ENCODE peak calls at places on chromosomes 16 and 17, in seven cellular contexts. S, U, O, D, C, K and V are unnamed samples.

GRCh38 chr17:40726919-40727318 is 23.4 kb upstream of the KRT24 start:
- DNase-seq in S (no peak), U (no peak), O (no peak), D (peak; percentile 49), C (no peak), K (peak; percentile 24), V (no peak)

GRCh38 chr17:33024688-33025486 is 33.2 kb downstream of the SPACA3 start:
- DNase-seq in S (no peak), U (no peak), O (no peak), D (no peak), C (no peak), K (no peak), V (no peak)

GRCh38 chr16:24999856-25000447 is 15.2 kb downstream of the ARHGAP17 start:
- DNase-seq in S (no peak), U (no peak), O (no peak), D (peak; percentile 39), C (no peak), K (peak; percentile 74), V (no peak)

GRCh38 chr17:1532836-1533602 is 16.6 kb upstream of the INPP5K start:
- DNase-seq in S (no peak), U (no peak), O (peak; percentile 53), D (no peak), C (no peak), K (peak; percentile 29), V (no peak)

GRCh38 chr17:7147772-7148171 is 31.4 kb downstream of the ASGR1 start:
- DNase-seq in S (no peak), U (no peak), O (no peak), D (peak; percentile 66), C (no peak), K (no peak), V (no peak)

GRCh38 chr16:1261131-1261917 is 5.5 kb downstream of the TPSD1 start:
- DNase-seq in S (no peak), U (no peak), O (no peak), D (no peak), C (no peak), K (no peak), V (no peak)

GRCh38 chr17:21318439-21318838 is 33.9 kb downstream of the MAP2K3 start:
- DNase-seq in S (no peak), U (no peak), O (no peak), D (no peak), C (peak; percentile 38), K (no peak), V (no peak)

GRCh38 chr16:10599626-10600025 is 19.2 kb upstream of the EMP2 start:
- DNase-seq in S (no peak), U (no peak), O (no peak), D (no peak), C (no peak), K (no peak), V (no peak)

GRCh38 chr16:74999208-74999682 is 421 bp downstream of the ZNRF1 start:
- DNase-seq in S (no peak), U (no peak), O (peak; percentile 63), D (no peak), C (peak; percentile 60), K (peak; percentile 29), V (peak; percentile 23)

GRCh38 chr16:11016524-11016988 is 72.2 kb downstream of the CLEC16A start:
- DNase-seq in S (no peak), U (no peak), O (no peak), D (no peak), C (no peak), K (peak; percentile 26), V (no peak)

GRCh38 chr17:75516619-75517276 is 420 bp downstream of the TSEN54 start:
- DNase-seq in S (no peak), U (no peak), O (peak; percentile 72), D (no peak), C (no peak), K (no peak), V (peak; percentile 54)

GRCh38 chr17:78559749-78560368 is 17.3 kb downstream of the DNAH17 start:
- DNase-seq in S (no peak), U (no peak), O (peak; percentile 39), D (peak; percentile 24), C (no peak), K (no peak), V (no peak)

GRCh38 chr17:7258731-7259554 is 3.3 kb downstream of the CLDN7 start:
- DNase-seq in S (no peak), U (no peak), O (peak; percentile 85), D (peak; percentile 99), C (no peak), K (peak; percentile 29), V (no peak)

GRCh38 chr16:48997946-48998345 is 283.7 kb downstream of the CBLN1 start:
- DNase-seq in S (no peak), U (no peak), O (no peak), D (no peak), C (no peak), K (no peak), V (no peak)

GRCh38 chr16:53945996-53946395 is 242.0 kb downstream of the FTO start:
- DNase-seq in S (peak; percentile 55), U (peak; percentile 25), O (no peak), D (peak; percentile 36), C (no peak), K (peak; percentile 83), V (no peak)

GRCh38 chr16:55418586-55418985 is 60.4 kb upstream of the MMP2 start:
- DNase-seq in S (no peak), U (no peak), O (no peak), D (no peak), C (no peak), K (peak; percentile 18), V (no peak)

GRCh38 chr17:79811036-79811887 is 14.4 kb upstream of the CBX8 start:
- DNase-seq in S (no peak), U (no peak), O (peak; percentile 66), D (no peak), C (no peak), K (no peak), V (no peak)

GRCh38 chr17:30160419-30161172 is 44.0 kb downstream of the NSRP1 start:
- DNase-seq in S (no peak), U (no peak), O (no peak), D (no peak), C (no peak), K (no peak), V (no peak)

GRCh38 chr17:79992657-79993389 is 42.8 kb downstream of the TBC1D16 start:
- DNase-seq in S (no peak), U (no peak), O (no peak), D (no peak), C (no peak), K (peak; percentile 23), V (no peak)

GRCh38 chr16:66273644-66274334 is 92.7 kb upstream of the CDH5 start:
- DNase-seq in S (no peak), U (no peak), O (no peak), D (no peak), C (peak; percentile 11), K (peak; percentile 56), V (no peak)

GRCh38 chr16:11121909-11122692 is 133.9 kb downstream of the SOCS1 start:
- DNase-seq in S (no peak), U (no peak), O (no peak), D (no peak), C (no peak), K (no peak), V (no peak)

GRCh38 chr16:28982418-28982817 is 2.4 kb upstream of the LAT start:
- DNase-seq in S (no peak), U (no peak), O (no peak), D (no peak), C (no peak), K (no peak), V (no peak)

GRCh38 chr17:31877341-31877740 is 18.3 kb upstream of the COPRS start:
- DNase-seq in S (no peak), U (no peak), O (no peak), D (no peak), C (no peak), K (peak; percentile 53), V (no peak)

GRCh38 chr16:67654069-67654911 is 5.8 kb downstream of the ACD start:
- DNase-seq in S (no peak), U (no peak), O (no peak), D (no peak), C (no peak), K (no peak), V (peak; percentile 10)

DNA sequence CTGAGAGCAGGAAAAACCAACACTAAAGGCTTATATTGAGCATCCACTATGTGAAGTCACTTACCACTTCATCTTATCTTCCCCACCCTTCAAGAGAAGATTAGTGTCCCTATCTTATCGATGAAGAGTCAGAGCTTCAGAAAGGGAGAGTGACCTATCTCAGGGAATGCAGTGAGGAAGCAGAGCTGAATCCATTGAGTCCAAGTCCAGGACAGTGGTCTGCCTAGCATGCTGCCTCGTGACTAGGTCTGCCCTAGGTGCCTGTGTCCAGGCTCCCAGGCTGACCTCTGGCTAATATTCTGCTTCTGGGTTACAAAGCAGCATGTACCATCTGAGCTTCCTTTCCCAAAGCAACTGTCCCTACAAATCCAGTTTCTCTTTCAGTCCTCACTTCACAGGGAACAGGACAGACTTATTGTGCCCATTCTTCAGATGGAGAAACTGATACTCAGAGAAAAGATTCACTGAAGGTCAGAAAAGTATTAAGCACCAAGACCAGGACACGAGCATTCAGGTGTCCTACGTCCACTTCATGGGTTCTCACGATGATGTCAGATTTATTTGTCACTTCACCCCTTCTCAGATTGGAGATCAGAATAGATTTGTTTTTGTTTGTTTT is 13.3 kb upstream of the FZD2 start:
- DNase-seq in S (no peak), U (no peak), O (no peak), D (no peak), C (no peak), K (no peak), V (no peak)
- H3K4me3 ChIP-seq in S (no peak overlapping the region), U (no peak overlapping the region), O (no peak overlapping the region), D (no peak overlapping the region), C (no peak overlapping the region), K (no peak overlapping the region), V (no peak overlapping the region)

GRCh38 chr17:36131931-36132330 is 28.3 kb downstream of the CCL4 start:
- DNase-seq in S (no peak), U (no peak), O (no peak), D (no peak), C (no peak), K (no peak), V (no peak)
- H3K4me3 ChIP-seq in S (no peak overlapping the region), U (no peak overlapping the region), O (no peak overlapping the region), D (no peak overlapping the region), C (no peak overlapping the region), K (no peak overlapping the region), V (no peak overlapping the region)

DNA sequence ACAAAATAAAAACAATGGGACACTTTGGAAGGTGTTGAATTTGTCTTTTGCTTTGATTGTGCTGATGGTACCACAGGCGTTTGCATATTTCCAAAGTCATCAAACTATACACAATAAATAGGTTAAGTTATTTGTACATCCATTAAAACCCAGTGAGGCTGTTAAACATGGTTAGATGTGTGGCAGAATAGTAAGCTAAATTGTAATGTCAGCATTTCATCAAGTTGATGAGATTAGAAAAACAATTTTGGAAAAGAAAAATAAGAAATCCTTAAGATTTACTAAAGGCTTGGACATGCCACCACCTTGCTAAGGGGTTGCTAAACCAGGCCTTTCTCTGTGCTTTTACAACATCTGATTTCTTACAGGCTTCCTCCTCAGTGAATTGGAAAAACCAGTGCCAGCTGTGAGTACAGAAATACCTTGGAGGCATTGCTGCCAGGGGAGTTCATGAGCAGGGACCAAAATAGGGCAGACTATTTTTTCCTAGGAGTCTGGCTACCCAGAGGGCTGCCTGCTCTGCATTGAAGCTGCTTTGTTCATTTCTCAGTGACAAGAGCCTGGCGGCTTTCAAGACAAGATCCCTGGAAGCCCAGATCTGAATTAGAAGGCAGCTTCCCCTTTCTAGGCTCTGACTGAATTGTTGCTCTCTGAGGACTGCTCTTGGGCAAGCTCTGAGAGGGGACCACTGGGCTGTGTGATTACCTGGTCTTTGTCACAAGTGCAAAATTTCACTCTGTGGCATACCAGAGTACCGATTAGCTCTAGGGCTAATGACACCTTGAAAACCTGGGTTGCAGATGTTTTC is 43.5 kb upstream of the CA10 start:
- DNase-seq in S (no peak), U (no peak), O (no peak), D (no peak), C (no peak), K (no peak), V (no peak)
- H3K4me3 ChIP-seq in S (no peak overlapping the region), U (no peak overlapping the region), O (no peak overlapping the region), D (no peak overlapping the region), C (no peak overlapping the region), K (no peak overlapping the region), V (no peak overlapping the region)

GRCh38 chr16:27425961-27426360 is 24.0 kb downstream of the IL21R start:
- DNase-seq in S (no peak), U (no peak), O (no peak), D (no peak), C (peak; percentile 3), K (no peak), V (no peak)
- H3K4me3 ChIP-seq in S (no peak overlapping the region), U (no peak overlapping the region), O (no peak overlapping the region), D (no peak overlapping the region), C (no peak overlapping the region), K (no peak overlapping the region), V (no peak overlapping the region)